ENCODE peak calls at places on chromosomes 3 and 15, in six cellular contexts. P is K562, F is T-helper 2 cell, O is endothelial cell, R is fibroblast of lung, H is A549. B is an unnamed sample.
A peak's percentile ranks its signal among the peaks of the same experiment; 100 is the strongest.

GRCh38 chr3:56624725-56625124 is 58.3 kb downstream of the TASOR start:
- DNase-seq in P (no peak), F (no peak), O (no peak), R (peak; percentile 65), H (no peak), B (no peak)

GRCh38 chr15:64004582-64004981 is 41.7 kb downstream of the DAPK2 start:
- DNase-seq in P (peak; percentile 46), F (no peak), O (no peak), R (peak; percentile 30), H (peak; percentile 52), B (no peak)

GRCh38 chr15:41490355-41490754 is 3.3 kb upstream of the ITPKA start:
- DNase-seq in P (peak; percentile 53), F (no peak), O (no peak), R (peak; percentile 98), H (peak; percentile 54), B (peak; percentile 89)

GRCh38 chr3:94293793-94294195 is 230.9 kb downstream of the NSUN3 start:
- DNase-seq in P (no peak), F (no peak), O (no peak), R (peak; percentile 16), H (no peak), B (no peak)

GRCh38 chr15:50953302-50953701 is 44.8 kb downstream of the AP4E1 start:
- DNase-seq in P (no peak), F (no peak), O (no peak), R (peak; percentile 13), H (no peak), B (peak; percentile 61)

GRCh38 chr3:45953536-45953935 is 10.3 kb downstream of the CXCR6 start:
- DNase-seq in P (no peak), F (no peak), O (no peak), R (no peak), H (no peak), B (no peak)

GRCh38 chr3:45462522-45463262 is 74.3 kb downstream of the LARS2 start:
- DNase-seq in P (no peak), F (no peak), O (no peak), R (peak; percentile 65), H (no peak), B (no peak)

GRCh38 chr15:92272106-92272505 is 121.6 kb upstream of the ST8SIA2 start:
- DNase-seq in P (no peak), F (no peak), O (no peak), R (no peak), H (no peak), B (no peak)

GRCh38 chr3:154898398-154898797 is 181.7 kb upstream of the MME start:
- DNase-seq in P (no peak), F (no peak), O (no peak), R (no peak), H (no peak), B (no peak)

GRCh38 chr3:126293370-126294082 is 63.7 kb downstream of the KLF15 start:
- DNase-seq in P (no peak), F (no peak), O (no peak), R (peak; percentile 11), H (no peak), B (peak; percentile 25)

GRCh38 chr3:72418149-72418686 is 430.0 kb downstream of the SHQ1 start:
- DNase-seq in P (no peak), F (no peak), O (no peak), R (peak; percentile 22), H (no peak), B (no peak)